ENCODE peak calls at places on chromosomes 13 and 19, in five cellular contexts. Q, R, O, L and B are unnamed samples.

GRCh38 chr13:52405767-52406494 is at the start of gene THSD1:
- DNase-seq in Q (no peak), R (no peak), L (no peak), O (no peak), B (no peak)

GRCh38 chr13:43348397-43348796 is 325.0 kb downstream of the DNAJC15 start:
- DNase-seq in O (peak), R (no peak), Q (no peak), L (no peak), B (peak)

GRCh38 chr19:4506449-4507149 is 11.7 kb downstream of the PLIN4 start:
- DNase-seq in R (no peak), Q (no peak), O (peak), L (no peak), B (no peak)

GRCh38 chr13:97561182-97561581 is 127.2 kb downstream of the RAP2A start:
- DNase-seq in L (no peak), R (no peak), Q (no peak), O (no peak), B (no peak)

GRCh38 chr19:43797118-43797517 is 5.1 kb downstream of the LYPD5 start:
- DNase-seq in L (no peak), Q (no peak), O (no peak), R (no peak), B (no peak)

GRCh38 chr19:15748239-15748638 is 10.5 kb downstream of the OR10H3 start:
- DNase-seq in R (no peak), O (no peak), L (no peak), Q (no peak), B (no peak)

GRCh38 chr19:49854861-49855263 is 3.9 kb downstream of the PTOV1 start:
- DNase-seq in O (no peak), Q (no peak), R (no peak), L (no peak), B (no peak)

GRCh38 chr19:44608391-44608821 is 5.0 kb upstream of the IGSF23 start:
- DNase-seq in R (no peak), O (no peak), Q (no peak), L (no peak), B (no peak)

GRCh38 chr19:18401580-18402112 is 4.2 kb upstream of the LRRC25 start:
- DNase-seq in Q (no peak), O (no peak), R (no peak), L (no peak), B (peak)

GRCh38 chr13:78420814-78421213 is 182.5 kb downstream of the POU4F1 start:
- DNase-seq in Q (no peak), L (no peak), O (no peak), R (no peak), B (no peak)

GRCh38 chr13:43698743-43699142 is 88.0 kb downstream of the ENOX1 start:
- DNase-seq in L (no peak), Q (no peak), O (no peak), R (no peak), B (no peak)

GRCh38 chr19:41298327-41298964 is 11.5 kb upstream of the CCDC97 start:
- DNase-seq in R (no peak), O (no peak), Q (no peak), L (no peak), B (no peak)

GRCh38 chr19:46714523-46715106 is 2.3 kb downstream of the PRKD2 start:
- DNase-seq in Q (no peak), R (no peak), L (no peak), O (peak), B (no peak)

GRCh38 chr13:23755040-23755439 is 134.2 kb downstream of the MIPEP start:
- DNase-seq in O (no peak), L (no peak), R (no peak), Q (no peak), B (no peak)

GRCh38 chr19:5001547-5002131 is 32.7 kb downstream of the KDM4B start:
- DNase-seq in L (no peak), R (peak), O (no peak), Q (no peak), B (no peak)

GRCh38 chr13:77980592-77980991 is 62.0 kb upstream of the EDNRB start:
- DNase-seq in R (no peak), Q (no peak), L (no peak), O (peak), B (no peak)

GRCh38 chr13:94435604-94436226 is 43.8 kb downstream of the DCT start:
- DNase-seq in O (no peak), Q (no peak), L (no peak), R (no peak), B (no peak)

GRCh38 chr13:109786457-109787134 is at the start of gene IRS2:
- DNase-seq in R (no peak), O (peak), L (peak), Q (peak), B (peak)

GRCh38 chr13:42899266-42899665 is 92.8 kb downstream of the EPSTI1 start:
- DNase-seq in O (no peak), L (no peak), R (no peak), Q (no peak), B (no peak)

GRCh38 chr19:410243-410781 is 1.4 kb upstream of the C2CD4C start:
- DNase-seq in L (no peak), Q (no peak), O (no peak), R (no peak), B (no peak)

GRCh38 chr13:26216042-26216441 is 6.1 kb downstream of the RNF6 start:
- DNase-seq in Q (no peak), L (no peak), R (no peak), O (no peak), B (no peak)

GRCh38 chr13:83286737-83287136 is 595.5 kb downstream of the SLITRK1 start:
- DNase-seq in R (no peak), Q (no peak), L (no peak), O (no peak), B (no peak)

GRCh38 chr13:98014766-98015165 is 61.3 kb downstream of the IPO5 start:
- DNase-seq in O (peak), L (no peak), R (no peak), Q (no peak), B (no peak)

GRCh38 chr19:15091918-15092753 is 10.1 kb downstream of the OR1I1 start:
- DNase-seq in O (no peak), R (peak), Q (no peak), L (no peak), B (no peak)

GRCh38 chr13:32376642-32377418 is 51.1 kb downstream of the N4BP2L1 start:
- DNase-seq in R (no peak), O (no peak), Q (no peak), L (no peak), B (no peak)

GRCh38 chr13:43072394-43072793 is 49.0 kb downstream of the DNAJC15 start:
- DNase-seq in O (no peak), L (no peak), Q (no peak), R (no peak), B (no peak)

GRCh38 chr13:43792456-43792855 is 5.7 kb upstream of the ENOX1 start:
- DNase-seq in Q (no peak), L (no peak), R (no peak), O (no peak), B (no peak)

GRCh38 chr19:2359992-2360875 is at the start of gene TMPRSS9:
- DNase-seq in L (no peak), Q (no peak), O (no peak), R (no peak), B (no peak)

GRCh38 chr19:23263870-23264590 is 13.8 kb upstream of the ZNF724 start:
- DNase-seq in Q (no peak), R (no peak), L (no peak), O (no peak), B (no peak)

GRCh38 chr13:114063545-114064515 is 68.6 kb downstream of the RASA3 start:
- DNase-seq in O (no peak), Q (no peak), L (no peak), R (no peak), B (no peak)

GRCh38 chr19:50969413-50969760 is at the start of gene KLK6:
- DNase-seq in O (no peak), R (no peak), Q (no peak), L (peak), B (no peak)

GRCh38 chr19:39915848-39916215 is 18.6 kb downstream of the FCGBP start:
- DNase-seq in O (no peak), R (no peak), Q (no peak), L (no peak), B (no peak)

GRCh38 chr19:47514869-47515588 is at the start of gene NAPA:
- DNase-seq in O (peak), R (peak), L (peak), Q (peak), B (peak)

GRCh38 chr19:51138549-51138979 is 3.5 kb upstream of the SIGLEC7 start:
- DNase-seq in R (no peak), Q (no peak), O (no peak), L (no peak), B (no peak)

GRCh38 chr19:51096473-51097165 is 11.6 kb downstream of the CTU1 start:
- DNase-seq in O (no peak), Q (no peak), L (no peak), R (no peak), B (no peak)

GRCh38 chr13:43008591-43008990 is 14.8 kb upstream of the DNAJC15 start:
- DNase-seq in L (no peak), O (no peak), R (no peak), Q (no peak), B (no peak)